ENCODE peak calls at places on chromosomes 11 and 22, in six cellular contexts. L, X, A, B, Z and O are unnamed samples.

GRCh38 chr11:133950874-133951483 is 5.8 kb downstream of the IGSF9B start:
- DNase-seq in L (peak; percentile 64), X (no peak), A (no peak), B (no peak), Z (no peak), O (peak; percentile 65)

GRCh38 chr11:57294225-57295131 is 30.3 kb downstream of the TNKS1BP1 start:
- DNase-seq in L (no peak), X (no peak), A (peak; percentile 58), B (no peak), Z (peak; percentile 67), O (no peak)

GRCh38 chr11:18748766-18749375 is 22.9 kb upstream of the IGSF22 start:
- DNase-seq in L (no peak), X (no peak), A (no peak), B (no peak), Z (no peak), O (no peak)

GRCh38 chr11:102111011-102111786 is 952 bp downstream of the YAP1 start:
- DNase-seq in L (peak; percentile 94), X (peak; percentile 40), A (peak; percentile 95), B (no peak), Z (peak; percentile 62), O (peak; percentile 76)

GRCh38 chr11:13276454-13276851 is 1.1 kb upstream of the BMAL1 start:
- DNase-seq in L (no peak), X (no peak), A (no peak), B (no peak), Z (no peak), O (no peak)

GRCh38 chr22:24699861-24700260 is 74.7 kb downstream of the PIWIL3 start:
- DNase-seq in L (no peak), X (no peak), A (no peak), B (no peak), Z (no peak), O (no peak)

GRCh38 chr22:27624042-27624441 is 177.5 kb downstream of the MN1 start:
- DNase-seq in L (no peak), X (no peak), A (no peak), B (no peak), Z (no peak), O (no peak)

GRCh38 chr11:1488575-1489180 is 2.1 kb upstream of the MOB2 start:
- DNase-seq in L (no peak), X (no peak), A (no peak), B (no peak), Z (no peak), O (no peak)

GRCh38 chr11:126842038-126842437 is 158.5 kb downstream of the KIRREL3 start:
- DNase-seq in L (no peak), X (no peak), A (no peak), B (no peak), Z (no peak), O (no peak)

GRCh38 chr11:95585752-95586077 is 203.9 kb downstream of the FAM76B start:
- DNase-seq in L (no peak), X (no peak), A (no peak), B (no peak), Z (no peak), O (no peak)

GRCh38 chr22:33811686-33812085 is 108.6 kb downstream of the LARGE1 start:
- DNase-seq in L (peak; percentile 24), X (peak; percentile 18), A (no peak), B (no peak), Z (no peak), O (peak; percentile 81)

GRCh38 chr11:117690484-117691205 is 106.4 kb downstream of the DSCAML1 start:
- DNase-seq in L (no peak), X (no peak), A (no peak), B (no peak), Z (no peak), O (no peak)

GRCh38 chr11:31863170-31863929 is 52.2 kb upstream of the PAX6 start:
- DNase-seq in L (peak; percentile 60), X (no peak), A (no peak), B (no peak), Z (no peak), O (no peak)

GRCh38 chr11:124736738-124737137 is 3.0 kb upstream of the NRGN start:
- DNase-seq in L (no peak), X (no peak), A (no peak), B (no peak), Z (no peak), O (no peak)

GRCh38 chr11:72634472-72635095 is 39.6 kb downstream of the PDE2A start:
- DNase-seq in L (no peak), X (no peak), A (no peak), B (no peak), Z (no peak), O (peak; percentile 55)

GRCh38 chr11:113392522-113392921 is 4.9 kb downstream of the ANKK1 start:
- DNase-seq in L (no peak), X (no peak), A (no peak), B (no peak), Z (no peak), O (no peak)

GRCh38 chr11:72144807-72145565 is 9.5 kb downstream of the FOLR3 start:
- DNase-seq in L (no peak), X (no peak), A (peak; percentile 44), B (no peak), Z (peak; percentile 32), O (no peak)

GRCh38 chr22:28817919-28818859 is 17.8 kb upstream of the XBP1 start:
- DNase-seq in L (peak; percentile 20), X (no peak), A (no peak), B (no peak), Z (peak; percentile 58), O (peak; percentile 30)

GRCh38 chr11:123238297-123238696 is 43.2 kb upstream of the CLMP start:
- DNase-seq in L (no peak), X (peak; percentile 43), A (no peak), B (no peak), Z (peak; percentile 7), O (peak; percentile 18)

GRCh38 chr11:17163742-17164141 is 44.0 kb downstream of the PIK3C2A start:
- DNase-seq in L (no peak), X (no peak), A (no peak), B (no peak), Z (no peak), O (no peak)

GRCh38 chr11:44747836-44748235 is 21.1 kb downstream of the TSPAN18 start:
- DNase-seq in L (no peak), X (no peak), A (no peak), B (no peak), Z (no peak), O (no peak)

GRCh38 chr11:134575504-134576230 is 163.6 kb upstream of the B3GAT1 start:
- DNase-seq in L (no peak), X (no peak), A (no peak), B (no peak), Z (no peak), O (no peak)

GRCh38 chr22:49102367-49102766 is 725.3 kb downstream of the BRD1 start:
- DNase-seq in L (no peak), X (no peak), A (no peak), B (no peak), Z (no peak), O (no peak)

DNA sequence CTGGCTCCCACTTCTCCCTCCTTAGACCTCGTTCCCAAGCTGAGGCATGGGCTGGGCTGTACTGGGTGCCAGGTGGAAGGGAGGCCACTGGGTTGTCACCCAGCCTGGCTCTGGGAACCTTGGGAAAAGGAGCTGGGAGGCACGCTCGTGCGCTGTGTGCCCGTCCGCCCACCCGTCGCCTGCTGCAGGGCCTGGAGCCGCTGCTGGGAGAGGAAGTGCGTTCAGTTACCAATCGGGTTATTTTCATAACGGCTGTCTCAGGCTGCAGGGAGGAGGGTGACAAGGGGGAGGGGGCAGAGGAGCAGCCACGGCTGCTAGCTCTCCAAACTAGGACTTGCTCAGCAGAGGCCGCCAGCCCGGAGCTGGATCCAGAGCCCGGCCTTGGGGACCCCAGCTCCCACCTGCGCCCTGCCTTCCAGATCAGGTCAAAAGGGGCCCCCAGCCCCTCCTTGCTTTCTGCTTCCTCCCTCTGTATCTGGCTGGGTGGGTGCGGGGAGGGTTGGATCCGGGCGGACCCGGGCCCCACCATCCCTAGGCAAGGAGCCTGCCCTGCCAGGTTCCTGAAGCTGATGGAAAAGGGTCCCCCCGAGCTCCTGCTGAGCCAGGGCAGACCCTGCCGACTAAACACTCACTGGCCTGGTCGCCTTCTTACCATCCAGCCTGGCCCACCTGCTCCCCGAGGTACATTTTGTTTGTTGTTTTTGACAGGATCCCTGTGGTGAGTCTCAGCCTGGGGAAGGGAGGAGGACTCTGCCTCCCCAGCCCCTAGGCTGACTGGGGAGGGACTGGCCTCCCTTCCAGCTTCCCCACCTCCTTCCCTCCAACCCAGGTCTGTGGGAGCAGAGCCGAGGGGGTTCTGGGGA is 14.3 kb downstream of the DGKZ start:
- DNase-seq in L (no peak), X (no peak), A (no peak), B (peak; percentile 73), Z (no peak), O (peak; percentile 87)
- H3K4me3 ChIP-seq in L (no peak overlapping the region), X (no peak overlapping the region), A (no peak overlapping the region), B (peak overlapping the region; percentile 58), Z (no peak overlapping the region), O (peak overlapping the region; percentile 60)

DNA sequence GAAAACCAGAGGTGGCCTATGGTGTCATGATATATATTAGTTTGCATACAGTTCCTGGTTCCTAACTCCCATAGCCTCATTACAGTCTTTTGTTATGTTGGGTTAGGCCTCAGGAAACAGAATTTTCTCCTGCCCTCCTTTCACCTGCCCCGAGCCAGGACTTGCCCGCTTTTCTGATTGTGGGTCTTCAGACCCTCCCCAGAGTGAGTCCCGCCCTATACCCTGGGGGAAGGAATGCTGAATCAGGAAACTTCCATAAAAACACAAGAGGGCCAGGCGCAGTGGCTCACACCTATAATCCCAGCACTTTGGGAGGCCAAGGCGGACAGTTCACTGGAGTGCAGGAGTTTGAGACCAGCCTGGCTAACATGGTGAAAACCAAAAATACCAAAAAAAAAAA is 70.9 kb downstream of the SLC35F2 start:
- DNase-seq in L (no peak), X (no peak), A (peak; percentile 44), B (no peak), Z (no peak), O (no peak)
- H3K4me1 ChIP-seq in L (peaks cover 3% of the 10 kb centered on the region), X (peaks cover 7% of the 10 kb centered on the region), A (no peaks in the 10 kb centered on the region), B (no peaks in the 10 kb centered on the region), Z (no peaks in the 10 kb centered on the region), O (no peaks in the 10 kb centered on the region)

DNA sequence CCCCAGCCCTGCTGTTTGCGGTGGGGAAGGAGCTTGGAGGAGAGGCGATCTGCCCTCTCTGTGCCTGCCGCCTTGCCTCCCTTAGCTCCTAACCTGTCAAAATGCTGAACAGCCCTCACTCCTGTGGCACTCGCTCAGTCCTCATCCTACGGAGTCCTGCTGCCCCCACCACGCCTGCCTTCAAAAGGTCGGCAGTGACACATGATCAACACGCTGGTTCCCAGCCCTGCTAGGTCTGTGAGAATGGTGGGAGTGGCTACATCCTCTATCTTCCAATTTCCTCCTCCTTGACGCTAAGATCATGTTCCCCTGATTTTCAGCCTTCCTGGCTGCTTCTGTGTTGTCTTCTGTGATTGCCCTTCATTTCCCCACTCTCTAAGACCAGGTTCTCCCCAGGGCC is 120.2 kb upstream of the TBCEL start:
- DNase-seq in L (no peak), X (no peak), A (no peak), B (no peak), Z (no peak), O (no peak)
- H3K27me3 ChIP-seq in L (no peaks in the 10 kb centered on the region), X (no peaks in the 10 kb centered on the region), A (peaks cover 7% of the 10 kb centered on the region), B (no peaks in the 10 kb centered on the region), Z (no peaks in the 10 kb centered on the region), O (no peaks in the 10 kb centered on the region)

DNA sequence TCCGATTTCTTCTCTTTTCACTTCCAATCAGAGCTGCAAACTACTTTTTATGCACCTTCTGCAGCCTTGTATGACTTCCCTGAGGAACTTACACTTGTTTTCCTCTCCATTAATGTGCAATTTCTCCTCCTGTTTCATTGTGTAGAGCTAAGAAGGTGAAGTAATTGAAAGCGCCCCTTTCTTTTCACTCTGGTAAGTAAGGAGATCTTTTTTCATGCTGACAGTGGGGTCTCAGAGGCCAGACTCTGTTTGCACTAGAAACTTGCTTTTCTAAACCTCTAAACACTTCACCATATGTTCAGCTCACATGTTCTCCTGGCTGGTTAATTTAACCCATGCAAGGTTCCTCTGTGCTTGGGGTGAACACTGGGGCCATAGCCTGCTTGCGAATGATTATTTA is 116.9 kb downstream of the FANCF start:
- DNase-seq in L (no peak), X (no peak), A (no peak), B (no peak), Z (no peak), O (no peak)
- H3K4me3 ChIP-seq in L (no peak overlapping the region), X (no peak overlapping the region), A (no peak overlapping the region), B (no peak overlapping the region), Z (no peak overlapping the region), O (no peak overlapping the region)